ENCODE peak calls at places on chromosome 3, in eight cellular contexts. One of them, this sample, is unnamed.

GRCh38 chr3:93961026-93961425 is 12.7 kb downstream of the PROS1 start:
- DNase-seq in astrocyte of the spinal cord: no peak
- DNase-seq in Peyer's patch: no peak
- DNase-seq in GM06990: no peak
- DNase-seq in psoas muscle: no peak
- DNase-seq in esophagus muscularis mucosa: no peak
- DNase-seq in epithelial cell of esophagus: no peak
- DNase-seq in neural progenitor cell: no peak
- DNase-seq in this sample: no peak

GRCh38 chr3:43949594-43949993 is 258.9 kb downstream of the ABHD5 start:
- DNase-seq in astrocyte of the spinal cord: no peak
- DNase-seq in Peyer's patch: no peak
- DNase-seq in GM06990: no peak
- DNase-seq in psoas muscle: no peak
- DNase-seq in esophagus muscularis mucosa: peak; percentile 66
- DNase-seq in epithelial cell of esophagus: no peak
- DNase-seq in neural progenitor cell: no peak
- DNase-seq in this sample: no peak

GRCh38 chr3:18751514-18751913 is 326.4 kb upstream of the SATB1 start:
- DNase-seq in astrocyte of the spinal cord: no peak
- DNase-seq in Peyer's patch: no peak
- DNase-seq in GM06990: peak; percentile 15
- DNase-seq in psoas muscle: no peak
- DNase-seq in esophagus muscularis mucosa: no peak
- DNase-seq in epithelial cell of esophagus: no peak
- DNase-seq in neural progenitor cell: no peak
- DNase-seq in this sample: no peak

GRCh38 chr3:76561494-76562242 is 478.2 kb upstream of the ROBO2 start:
- DNase-seq in astrocyte of the spinal cord: no peak
- DNase-seq in Peyer's patch: no peak
- DNase-seq in GM06990: no peak
- DNase-seq in psoas muscle: no peak
- DNase-seq in esophagus muscularis mucosa: no peak
- DNase-seq in epithelial cell of esophagus: no peak
- DNase-seq in neural progenitor cell: no peak
- DNase-seq in this sample: no peak

GRCh38 chr3:38367709-38368108 is 21.1 kb downstream of the XYLB start:
- DNase-seq in astrocyte of the spinal cord: no peak
- DNase-seq in Peyer's patch: no peak
- DNase-seq in GM06990: no peak
- DNase-seq in psoas muscle: no peak
- DNase-seq in esophagus muscularis mucosa: no peak
- DNase-seq in epithelial cell of esophagus: no peak
- DNase-seq in neural progenitor cell: no peak
- DNase-seq in this sample: no peak

GRCh38 chr3:13879102-13879945 is 547 bp downstream of the WNT7A start:
- DNase-seq in astrocyte of the spinal cord: no peak
- DNase-seq in Peyer's patch: no peak
- DNase-seq in GM06990: no peak
- DNase-seq in psoas muscle: no peak
- DNase-seq in esophagus muscularis mucosa: no peak
- DNase-seq in epithelial cell of esophagus: peak; percentile 53
- DNase-seq in neural progenitor cell: peak; percentile 60
- DNase-seq in this sample: no peak

GRCh38 chr3:172546628-172547214 is 23.5 kb upstream of the TNFSF10 start:
- DNase-seq in astrocyte of the spinal cord: no peak
- DNase-seq in Peyer's patch: no peak
- DNase-seq in GM06990: peak; percentile 10
- DNase-seq in psoas muscle: no peak
- DNase-seq in esophagus muscularis mucosa: no peak
- DNase-seq in epithelial cell of esophagus: no peak
- DNase-seq in neural progenitor cell: no peak
- DNase-seq in this sample: no peak

GRCh38 chr3:39333607-39334006 is 4.1 kb downstream of the CCR8 start:
- DNase-seq in astrocyte of the spinal cord: no peak
- DNase-seq in Peyer's patch: no peak
- DNase-seq in GM06990: no peak
- DNase-seq in psoas muscle: no peak
- DNase-seq in esophagus muscularis mucosa: no peak
- DNase-seq in epithelial cell of esophagus: no peak
- DNase-seq in neural progenitor cell: no peak
- DNase-seq in this sample: no peak

GRCh38 chr3:11522953-11523792 is 120.5 kb downstream of the VGLL4 start:
- DNase-seq in astrocyte of the spinal cord: no peak
- DNase-seq in Peyer's patch: no peak
- DNase-seq in GM06990: no peak
- DNase-seq in psoas muscle: no peak
- DNase-seq in esophagus muscularis mucosa: no peak
- DNase-seq in epithelial cell of esophagus: peak; percentile 78
- DNase-seq in neural progenitor cell: no peak
- DNase-seq in this sample: no peak

GRCh38 chr3:106431698-106432097 is 562.9 kb upstream of the CBLB start:
- DNase-seq in astrocyte of the spinal cord: no peak
- DNase-seq in Peyer's patch: no peak
- DNase-seq in GM06990: no peak
- DNase-seq in psoas muscle: no peak
- DNase-seq in esophagus muscularis mucosa: no peak
- DNase-seq in epithelial cell of esophagus: no peak
- DNase-seq in neural progenitor cell: no peak
- DNase-seq in this sample: no peak

DNA sequence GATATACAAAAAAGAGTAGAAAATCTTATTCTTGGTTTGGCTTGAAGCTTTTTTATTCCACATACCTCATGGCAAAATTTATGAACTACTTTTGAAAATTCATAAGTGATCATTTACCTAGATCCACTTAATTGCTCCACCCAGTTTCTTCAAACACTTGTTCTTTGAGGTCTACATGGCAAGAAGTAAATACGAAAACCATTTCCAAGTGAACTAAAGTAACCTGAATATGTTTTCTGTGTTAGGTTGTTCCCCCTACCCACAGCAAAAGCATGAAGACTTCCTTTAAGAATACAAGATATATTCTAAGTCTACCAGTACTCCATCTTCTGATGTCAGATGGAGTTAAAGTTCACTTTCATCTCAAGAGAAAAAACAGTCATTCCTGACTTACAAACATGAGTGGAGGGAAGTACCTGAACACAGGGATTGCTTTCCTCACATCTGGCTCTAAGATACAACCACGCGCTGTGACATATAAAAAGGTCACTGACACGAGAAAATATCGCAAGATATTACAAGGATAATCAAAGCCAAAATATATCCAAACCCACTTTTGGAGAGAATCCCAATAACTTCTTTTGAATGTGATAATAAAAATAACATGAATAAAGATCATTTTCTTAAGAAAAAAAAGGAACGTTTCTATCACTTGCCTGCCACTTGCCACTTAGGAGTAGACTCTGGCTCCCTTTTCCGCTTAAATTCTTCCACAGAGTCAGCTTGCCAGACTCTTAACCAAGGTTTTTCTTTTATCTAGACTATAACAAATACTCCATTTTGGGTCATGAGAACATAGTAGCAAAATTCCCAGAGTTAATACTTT is 424.5 kb downstream of the TIGIT start:
- DNase-seq in astrocyte of the spinal cord: no peak
- DNase-seq in Peyer's patch: no peak
- DNase-seq in GM06990: no peak
- DNase-seq in psoas muscle: no peak
- DNase-seq in esophagus muscularis mucosa: no peak
- DNase-seq in epithelial cell of esophagus: no peak
- DNase-seq in neural progenitor cell: no peak
- DNase-seq in this sample: no peak
- H3K4me3 ChIP-seq in astrocyte of the spinal cord: no peak overlapping the region
- H3K4me3 ChIP-seq in Peyer's patch: peak overlapping the region; percentile 23
- H3K4me3 ChIP-seq in GM06990: no peak overlapping the region
- H3K4me3 ChIP-seq in psoas muscle: peak overlapping the region; percentile 13
- H3K4me3 ChIP-seq in esophagus muscularis mucosa: no peak overlapping the region
- H3K4me3 ChIP-seq in epithelial cell of esophagus: no peak overlapping the region
- H3K4me3 ChIP-seq in neural progenitor cell: no peak overlapping the region
- H3K4me3 ChIP-seq in this sample: no peak overlapping the region

GRCh38 chr3:108469126-108469525 is 41.3 kb downstream of the MYH15 start:
- DNase-seq in astrocyte of the spinal cord: no peak
- DNase-seq in Peyer's patch: no peak
- DNase-seq in GM06990: no peak
- DNase-seq in psoas muscle: no peak
- DNase-seq in esophagus muscularis mucosa: no peak
- DNase-seq in epithelial cell of esophagus: no peak
- DNase-seq in neural progenitor cell: no peak
- DNase-seq in this sample: no peak

GRCh38 chr3:108474581-108474980 is 35.8 kb downstream of the MYH15 start:
- DNase-seq in astrocyte of the spinal cord: peak; percentile 78
- DNase-seq in Peyer's patch: no peak
- DNase-seq in GM06990: no peak
- DNase-seq in psoas muscle: no peak
- DNase-seq in esophagus muscularis mucosa: no peak
- DNase-seq in epithelial cell of esophagus: no peak
- DNase-seq in neural progenitor cell: no peak
- DNase-seq in this sample: no peak

GRCh38 chr3:108471346-108471935 is 39.0 kb downstream of the MYH15 start:
- DNase-seq in astrocyte of the spinal cord: no peak
- DNase-seq in Peyer's patch: no peak
- DNase-seq in GM06990: no peak
- DNase-seq in psoas muscle: no peak
- DNase-seq in esophagus muscularis mucosa: no peak
- DNase-seq in epithelial cell of esophagus: peak; percentile 21
- DNase-seq in neural progenitor cell: no peak
- DNase-seq in this sample: no peak

GRCh38 chr3:108473711-108474110 is 36.7 kb downstream of the MYH15 start:
- DNase-seq in astrocyte of the spinal cord: no peak
- DNase-seq in Peyer's patch: no peak
- DNase-seq in GM06990: no peak
- DNase-seq in psoas muscle: no peak
- DNase-seq in esophagus muscularis mucosa: no peak
- DNase-seq in epithelial cell of esophagus: no peak
- DNase-seq in neural progenitor cell: no peak
- DNase-seq in this sample: no peak

DNA sequence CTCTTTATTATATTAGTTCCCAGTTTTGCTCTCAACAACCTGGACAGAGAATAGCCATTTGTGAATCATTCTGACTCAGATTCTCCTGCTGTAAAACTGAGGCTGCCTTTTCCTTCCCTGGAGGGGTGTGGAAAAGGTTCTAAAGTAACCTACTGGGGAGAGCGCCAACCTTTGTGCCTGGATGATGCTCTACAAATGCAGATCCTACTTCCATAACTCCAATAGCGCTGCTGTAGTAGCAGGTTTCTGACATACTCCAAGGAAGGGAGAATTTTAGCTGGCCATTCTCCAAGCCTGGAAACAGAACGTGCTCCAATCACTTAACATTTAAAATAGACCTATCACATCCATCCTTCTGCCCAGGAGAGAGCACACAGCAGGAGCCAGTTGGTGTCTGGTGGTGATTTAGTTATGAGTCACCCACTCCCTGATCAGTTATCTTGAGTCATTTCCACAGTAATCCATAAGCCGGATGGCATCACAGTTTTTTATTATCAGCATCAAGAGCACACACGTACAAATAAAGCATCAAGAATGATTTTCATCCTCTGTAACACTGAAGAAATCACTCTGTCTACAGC is 38.3 kb downstream of the MYH15 start:
- DNase-seq in astrocyte of the spinal cord: peak; percentile 92
- DNase-seq in Peyer's patch: no peak
- DNase-seq in GM06990: no peak
- DNase-seq in psoas muscle: no peak
- DNase-seq in esophagus muscularis mucosa: no peak
- DNase-seq in epithelial cell of esophagus: peak; percentile 91
- DNase-seq in neural progenitor cell: no peak
- DNase-seq in this sample: no peak
- H3K4me3 ChIP-seq in astrocyte of the spinal cord: no peak overlapping the region
- H3K4me3 ChIP-seq in Peyer's patch: no peak overlapping the region
- H3K4me3 ChIP-seq in GM06990: no peak overlapping the region
- H3K4me3 ChIP-seq in psoas muscle: no peak overlapping the region
- H3K4me3 ChIP-seq in esophagus muscularis mucosa: no peak overlapping the region
- H3K4me3 ChIP-seq in epithelial cell of esophagus: no peak overlapping the region
- H3K4me3 ChIP-seq in neural progenitor cell: no peak overlapping the region
- H3K4me3 ChIP-seq in this sample: no peak overlapping the region

DNA sequence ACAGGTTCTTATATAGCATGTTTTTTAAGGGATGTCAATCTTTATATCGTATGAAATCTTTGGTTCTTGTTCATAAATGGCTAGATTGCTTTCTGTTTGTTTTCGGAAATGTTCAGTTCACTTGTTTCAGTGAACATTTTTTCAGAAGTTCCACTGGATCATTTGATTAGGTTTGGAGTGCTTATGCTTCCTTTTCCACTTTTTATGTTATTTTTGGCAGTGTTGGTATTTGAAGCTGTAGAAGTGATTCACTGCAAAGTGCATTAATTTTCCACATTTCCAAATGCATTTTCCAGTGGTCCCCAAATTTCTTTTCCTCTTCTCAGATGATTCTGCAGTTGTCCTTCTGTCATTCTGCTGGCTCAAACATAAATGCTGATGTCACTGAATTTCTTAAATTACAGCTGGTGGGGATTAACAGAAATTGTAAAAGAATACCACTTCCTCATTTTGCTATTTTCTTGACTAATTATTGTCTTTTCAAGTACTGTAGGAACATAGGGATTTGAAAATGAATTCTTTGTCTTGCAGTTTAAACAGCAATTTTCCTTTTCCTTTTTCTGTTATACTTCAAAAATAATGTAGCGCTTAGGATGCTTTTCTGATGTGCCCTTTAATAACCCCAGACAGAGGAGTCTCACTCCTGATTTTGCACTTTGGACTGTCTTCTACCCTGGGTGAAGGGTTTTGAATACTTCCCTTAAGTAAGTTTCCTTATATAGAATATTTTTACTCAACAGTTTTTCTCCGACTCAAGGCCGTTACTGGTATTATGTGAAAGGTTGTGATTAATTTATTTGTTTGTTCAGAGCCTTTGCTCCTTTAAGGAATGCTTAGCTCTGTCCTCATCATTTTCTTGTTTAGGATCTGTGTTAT is 24.9 kb downstream of the MITF start:
- DNase-seq in astrocyte of the spinal cord: no peak
- DNase-seq in Peyer's patch: no peak
- DNase-seq in GM06990: no peak
- DNase-seq in psoas muscle: no peak
- DNase-seq in esophagus muscularis mucosa: no peak
- DNase-seq in epithelial cell of esophagus: no peak
- DNase-seq in neural progenitor cell: no peak
- DNase-seq in this sample: no peak
- H3K4me3 ChIP-seq in astrocyte of the spinal cord: no peak overlapping the region
- H3K4me3 ChIP-seq in Peyer's patch: no peak overlapping the region
- H3K4me3 ChIP-seq in GM06990: no peak overlapping the region
- H3K4me3 ChIP-seq in psoas muscle: peak overlapping the region; percentile 26
- H3K4me3 ChIP-seq in esophagus muscularis mucosa: peak overlapping the region; percentile 48
- H3K4me3 ChIP-seq in epithelial cell of esophagus: no peak overlapping the region
- H3K4me3 ChIP-seq in neural progenitor cell: no peak overlapping the region
- H3K4me3 ChIP-seq in this sample: no peak overlapping the region

DNA sequence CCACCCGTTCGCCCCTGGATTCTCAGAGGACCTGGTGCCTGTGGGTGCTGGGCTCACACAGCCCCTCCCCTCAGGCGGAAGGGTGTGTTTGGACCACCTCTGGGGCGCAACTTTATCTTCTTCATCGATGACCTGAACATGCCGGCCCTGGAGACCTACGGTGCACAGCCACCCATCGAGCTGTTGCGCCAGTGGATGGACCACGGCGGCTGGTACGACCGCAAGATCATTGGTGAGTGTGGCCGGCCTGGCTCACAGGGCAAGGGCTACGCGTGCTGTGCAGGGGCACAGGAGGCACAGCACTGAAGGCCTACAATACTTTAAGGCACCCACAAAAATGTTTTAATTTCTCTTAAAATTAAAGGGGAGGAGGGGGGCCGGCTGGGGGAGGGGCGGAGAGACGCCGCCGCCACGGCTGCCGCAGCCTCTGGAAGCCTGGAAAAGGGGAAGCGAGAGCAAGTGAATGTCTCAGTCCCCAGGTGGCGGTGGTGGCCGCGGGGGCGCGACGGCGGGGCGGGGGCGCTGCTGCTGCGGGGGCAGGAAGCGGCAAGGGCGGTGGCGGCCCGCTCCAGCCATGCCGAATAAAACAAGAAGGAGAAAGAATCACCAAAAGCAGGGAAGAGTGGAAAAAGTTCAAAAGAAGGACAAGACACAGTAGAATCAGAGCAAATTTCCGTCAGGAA is 56.8 kb downstream of the DNAH1 start:
- DNase-seq in astrocyte of the spinal cord: no peak
- DNase-seq in Peyer's patch: no peak
- DNase-seq in GM06990: peak; percentile 66
- DNase-seq in psoas muscle: no peak
- DNase-seq in esophagus muscularis mucosa: no peak
- DNase-seq in epithelial cell of esophagus: no peak
- DNase-seq in neural progenitor cell: peak; percentile 67
- DNase-seq in this sample: no peak
- H3K4me3 ChIP-seq in astrocyte of the spinal cord: no peak overlapping the region
- H3K4me3 ChIP-seq in Peyer's patch: no peak overlapping the region
- H3K4me3 ChIP-seq in GM06990: no peak overlapping the region
- H3K4me3 ChIP-seq in psoas muscle: no peak overlapping the region
- H3K4me3 ChIP-seq in esophagus muscularis mucosa: peak overlapping the region; percentile 40
- H3K4me3 ChIP-seq in epithelial cell of esophagus: no peak overlapping the region
- H3K4me3 ChIP-seq in neural progenitor cell: peak overlapping the region; percentile 24
- H3K4me3 ChIP-seq in this sample: no peak overlapping the region

This sample was measured in effector memory CD4-positive, alpha-beta T cell.